ENCODE peak calls at places on chromosome 2, in six cellular contexts. One of them, this sample, is unnamed.

GRCh38 chr2:129329574-129329973 is 649.9 kb upstream of the RAB6C start:
- DNase-seq in HepG2: no peak
- DNase-seq in A549: no peak
- DNase-seq in K562: no peak
- DNase-seq in endothelial cell of umbilical vein: no peak
- DNase-seq in GM12878: no peak
- DNase-seq in this sample: no peak

GRCh38 chr2:127584047-127584446 is 48.6 kb downstream of the MYO7B start:
- DNase-seq in HepG2: no peak
- DNase-seq in A549: no peak
- DNase-seq in K562: no peak
- DNase-seq in endothelial cell of umbilical vein: no peak
- DNase-seq in GM12878: no peak
- DNase-seq in this sample: no peak

GRCh38 chr2:84816426-84817026 is 64.4 kb downstream of the TRABD2A start:
- DNase-seq in HepG2: no peak
- DNase-seq in A549: no peak
- DNase-seq in K562: no peak
- DNase-seq in endothelial cell of umbilical vein: no peak
- DNase-seq in GM12878: peak; percentile 48
- DNase-seq in this sample: no peak

GRCh38 chr2:128395640-128396499 is 77.2 kb upstream of the HS6ST1 start:
- DNase-seq in HepG2: no peak
- DNase-seq in A549: no peak
- DNase-seq in K562: no peak
- DNase-seq in endothelial cell of umbilical vein: peak; percentile 59
- DNase-seq in GM12878: no peak
- DNase-seq in this sample: no peak

GRCh38 chr2:95073856-95074662 is 47.5 kb downstream of the MRPS5 start:
- DNase-seq in HepG2: no peak
- DNase-seq in A549: no peak
- DNase-seq in K562: no peak
- DNase-seq in endothelial cell of umbilical vein: no peak
- DNase-seq in GM12878: no peak
- DNase-seq in this sample: no peak

GRCh38 chr2:9004338-9005204 is 1.1 kb upstream of the MBOAT2 start:
- DNase-seq in HepG2: no peak
- DNase-seq in A549: peak; percentile 30
- DNase-seq in K562: peak; percentile 37
- DNase-seq in endothelial cell of umbilical vein: peak; percentile 12
- DNase-seq in GM12878: no peak
- DNase-seq in this sample: no peak

GRCh38 chr2:31694444-31694843 is 113.7 kb upstream of the SRD5A2 start:
- DNase-seq in HepG2: peak; percentile 43
- DNase-seq in A549: peak; percentile 13
- DNase-seq in K562: peak; percentile 19
- DNase-seq in endothelial cell of umbilical vein: no peak
- DNase-seq in GM12878: no peak
- DNase-seq in this sample: peak; percentile 41

GRCh38 chr2:37707393-37707792 is 36.0 kb upstream of the CDC42EP3 start:
- DNase-seq in HepG2: no peak
- DNase-seq in A549: no peak
- DNase-seq in K562: no peak
- DNase-seq in endothelial cell of umbilical vein: no peak
- DNase-seq in GM12878: no peak
- DNase-seq in this sample: no peak

GRCh38 chr2:172279843-172280242 is 147.5 kb upstream of the ITGA6 start:
- DNase-seq in HepG2: no peak
- DNase-seq in A549: no peak
- DNase-seq in K562: no peak
- DNase-seq in endothelial cell of umbilical vein: no peak
- DNase-seq in GM12878: no peak
- DNase-seq in this sample: no peak

GRCh38 chr2:188931361-188931760 is 42.8 kb upstream of the COL3A1 start:
- DNase-seq in HepG2: no peak
- DNase-seq in A549: no peak
- DNase-seq in K562: no peak
- DNase-seq in endothelial cell of umbilical vein: no peak
- DNase-seq in GM12878: no peak
- DNase-seq in this sample: no peak

GRCh38 chr2:20624156-20624883 is 26.6 kb downstream of the HS1BP3 start:
- DNase-seq in HepG2: no peak
- DNase-seq in A549: no peak
- DNase-seq in K562: no peak
- DNase-seq in endothelial cell of umbilical vein: no peak
- DNase-seq in GM12878: no peak
- DNase-seq in this sample: no peak

GRCh38 chr2:217939629-217940245 is 63.1 kb downstream of the TNS1 start:
- DNase-seq in HepG2: no peak
- DNase-seq in A549: no peak
- DNase-seq in K562: no peak
- DNase-seq in endothelial cell of umbilical vein: no peak
- DNase-seq in GM12878: no peak
- DNase-seq in this sample: no peak

GRCh38 chr2:205060269-205060668 is 515.0 kb downstream of the PARD3B start:
- DNase-seq in HepG2: no peak
- DNase-seq in A549: peak; percentile 4
- DNase-seq in K562: no peak
- DNase-seq in endothelial cell of umbilical vein: no peak
- DNase-seq in GM12878: no peak
- DNase-seq in this sample: no peak

GRCh38 chr2:24917086-24917485 is 3.0 kb downstream of the ADCY3 start:
- DNase-seq in HepG2: no peak
- DNase-seq in A549: no peak
- DNase-seq in K562: peak; percentile 30
- DNase-seq in endothelial cell of umbilical vein: no peak
- DNase-seq in GM12878: peak; percentile 44
- DNase-seq in this sample: peak; percentile 85

GRCh38 chr2:89851583-89851905 is 1160.1 kb downstream of the RPIA start:
- DNase-seq in HepG2: no peak
- DNase-seq in A549: no peak
- DNase-seq in K562: no peak
- DNase-seq in endothelial cell of umbilical vein: no peak
- DNase-seq in GM12878: no peak
- DNase-seq in this sample: no peak

GRCh38 chr2:9781252-9781651 is 62.0 kb upstream of the TAF1B start:
- DNase-seq in HepG2: no peak
- DNase-seq in A549: no peak
- DNase-seq in K562: no peak
- DNase-seq in endothelial cell of umbilical vein: no peak
- DNase-seq in GM12878: no peak
- DNase-seq in this sample: no peak

GRCh38 chr2:60872510-60872928 is 8.9 kb upstream of the REL start:
- DNase-seq in HepG2: no peak
- DNase-seq in A549: no peak
- DNase-seq in K562: no peak
- DNase-seq in endothelial cell of umbilical vein: no peak
- DNase-seq in GM12878: peak; percentile 42
- DNase-seq in this sample: no peak

GRCh38 chr2:170891893-170892292 is 37.2 kb upstream of the GORASP2 start:
- DNase-seq in HepG2: no peak
- DNase-seq in A549: no peak
- DNase-seq in K562: no peak
- DNase-seq in endothelial cell of umbilical vein: no peak
- DNase-seq in GM12878: no peak
- DNase-seq in this sample: no peak

GRCh38 chr2:85577386-85578242 is at the start of gene VAMP8:
- DNase-seq in HepG2: peak; percentile 44
- DNase-seq in A549: no peak
- DNase-seq in K562: peak; percentile 74
- DNase-seq in endothelial cell of umbilical vein: peak; percentile 37
- DNase-seq in GM12878: no peak
- DNase-seq in this sample: peak; percentile 87

GRCh38 chr2:237692601-237693079 is 65.3 kb downstream of the LRRFIP1 start:
- DNase-seq in HepG2: no peak
- DNase-seq in A549: no peak
- DNase-seq in K562: no peak
- DNase-seq in endothelial cell of umbilical vein: peak; percentile 52
- DNase-seq in GM12878: no peak
- DNase-seq in this sample: peak; percentile 62

GRCh38 chr2:66851449-66851872 is 416.5 kb downstream of the MEIS1 start:
- DNase-seq in HepG2: peak; percentile 9
- DNase-seq in A549: no peak
- DNase-seq in K562: no peak
- DNase-seq in endothelial cell of umbilical vein: no peak
- DNase-seq in GM12878: no peak
- DNase-seq in this sample: no peak

DNA sequence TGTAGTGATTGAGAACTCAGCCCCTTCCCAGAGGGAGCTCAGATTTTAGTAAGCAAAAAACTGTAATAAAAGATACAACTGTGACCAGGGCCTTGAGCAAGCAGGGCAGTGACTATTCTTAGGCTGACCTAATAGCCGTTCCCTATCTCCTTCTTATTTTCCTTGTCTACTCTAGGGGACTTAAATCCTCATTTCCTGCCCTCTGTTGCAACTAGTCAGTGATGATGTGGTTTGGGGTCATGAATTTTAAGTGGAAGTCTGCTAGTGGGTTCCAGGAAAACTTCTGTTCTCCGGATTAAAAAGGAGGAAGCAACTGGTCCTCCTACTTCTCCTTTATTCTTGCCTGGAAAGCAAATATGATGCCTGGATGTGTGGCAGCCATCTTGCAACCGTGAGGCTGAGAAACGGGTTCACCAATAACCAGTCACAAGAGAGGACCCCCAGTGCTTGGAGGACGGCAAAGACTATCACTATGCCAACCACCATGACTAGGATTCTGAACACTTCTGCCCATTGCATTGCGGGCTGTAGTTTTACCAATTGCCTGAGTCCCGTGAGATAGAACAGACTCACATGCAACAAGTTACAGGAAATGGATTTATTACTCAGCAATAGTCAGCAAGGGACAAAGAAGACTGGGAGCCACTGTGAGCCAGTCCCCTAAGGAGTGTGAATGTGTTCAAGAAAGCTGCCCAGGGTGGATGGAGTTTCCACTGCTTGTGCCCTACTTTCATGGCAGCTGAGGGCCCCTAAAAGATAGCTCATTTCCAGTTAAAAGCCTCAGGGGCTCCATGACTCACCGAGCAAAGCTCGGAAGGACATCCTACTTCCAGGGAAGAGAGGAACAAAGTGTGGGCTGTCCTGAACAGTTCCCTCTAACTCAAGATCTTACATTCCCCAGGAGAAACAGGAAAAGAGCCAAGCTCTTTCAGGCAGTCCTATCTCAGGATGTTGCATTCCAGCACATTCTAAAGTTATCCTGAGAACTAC is 54.2 kb downstream of the SLC4A3 start:
- DNase-seq in HepG2: no peak
- DNase-seq in A549: no peak
- DNase-seq in K562: no peak
- DNase-seq in endothelial cell of umbilical vein: no peak
- DNase-seq in GM12878: no peak
- DNase-seq in this sample: no peak
- TF ChIP-seq MYC in HepG2: no peak
- TF ChIP-seq MYC in A549: no peak
- TF ChIP-seq MYC in K562: no peak
- TF ChIP-seq MYC in endothelial cell of umbilical vein: no peak
- TF ChIP-seq MYC in GM12878: no peak
- TF ChIP-seq MYC in this sample: no peak

GRCh38 chr2:197209274-197209673 is 101.3 kb downstream of the ANKRD44 start:
- DNase-seq in HepG2: no peak
- DNase-seq in A549: no peak
- DNase-seq in K562: no peak
- DNase-seq in endothelial cell of umbilical vein: no peak
- DNase-seq in GM12878: no peak
- DNase-seq in this sample: no peak
- H3K4me3 ChIP-seq in HepG2: no peak overlapping the region
- H3K4me3 ChIP-seq in A549: no peak overlapping the region
- H3K4me3 ChIP-seq in K562: no peak overlapping the region
- H3K4me3 ChIP-seq in endothelial cell of umbilical vein: no peak overlapping the region
- H3K4me3 ChIP-seq in GM12878: peak overlapping the region; percentile 28
- H3K4me3 ChIP-seq in this sample: no peak overlapping the region

GRCh38 chr2:233059797-233060499 is at the start of gene INPP5D:
- DNase-seq in HepG2: peak; percentile 59
- DNase-seq in A549: no peak
- DNase-seq in K562: no peak
- DNase-seq in endothelial cell of umbilical vein: peak; percentile 77
- DNase-seq in GM12878: no peak
- DNase-seq in this sample: peak; percentile 98

GRCh38 chr2:233060500-233061006 is 411 bp downstream of the INPP5D start:
- DNase-seq in HepG2: no peak
- DNase-seq in A549: no peak
- DNase-seq in K562: no peak
- DNase-seq in endothelial cell of umbilical vein: no peak
- DNase-seq in GM12878: no peak
- DNase-seq in this sample: no peak

GRCh38 chr2:233061591-233062446 is 1.7 kb downstream of the INPP5D start:
- DNase-seq in HepG2: peak; percentile 88
- DNase-seq in A549: no peak
- DNase-seq in K562: peak; percentile 28
- DNase-seq in endothelial cell of umbilical vein: peak; percentile 70
- DNase-seq in GM12878: no peak
- DNase-seq in this sample: peak; percentile 77

GRCh38 chr2:233062447-233062842 is 2.3 kb downstream of the INPP5D start:
- DNase-seq in HepG2: peak; percentile 37
- DNase-seq in A549: no peak
- DNase-seq in K562: no peak
- DNase-seq in endothelial cell of umbilical vein: no peak
- DNase-seq in GM12878: no peak
- DNase-seq in this sample: peak; percentile 33

GRCh38 chr2:233061007-233061590 is 957 bp downstream of the INPP5D start:
- DNase-seq in HepG2: no peak
- DNase-seq in A549: no peak
- DNase-seq in K562: no peak
- DNase-seq in endothelial cell of umbilical vein: peak; percentile 40
- DNase-seq in GM12878: no peak
- DNase-seq in this sample: peak; percentile 88
- TF ChIP-seq POLR2A in HepG2: no peak
- TF ChIP-seq POLR2A in A549: no peak
- TF ChIP-seq POLR2A in K562: no peak
- TF ChIP-seq POLR2A in endothelial cell of umbilical vein: no peak
- TF ChIP-seq POLR2A in GM12878: peak; percentile 61
- TF ChIP-seq POLR2A in this sample: peak; percentile 17

GRCh38 chr2:183995632-183996031 is 602.7 kb upstream of the ZNF804A start:
- DNase-seq in HepG2: no peak
- DNase-seq in A549: peak; percentile 1
- DNase-seq in K562: no peak
- DNase-seq in endothelial cell of umbilical vein: no peak
- DNase-seq in GM12878: no peak
- DNase-seq in this sample: no peak
- TF ChIP-seq MYC in HepG2: no peak
- TF ChIP-seq MYC in A549: no peak
- TF ChIP-seq MYC in K562: no peak
- TF ChIP-seq MYC in endothelial cell of umbilical vein: no peak
- TF ChIP-seq MYC in GM12878: no peak
- TF ChIP-seq MYC in this sample: no peak

This sample was measured in NB4.